ENCODE peak calls at places on chromosomes 16 and 17, in six cellular contexts. Z, G, I, X, F and Q are unnamed samples.

GRCh38 chr17:40443196-40443987 is at the start of gene IGFBP4:
- DNase-seq in Z (peak), G (peak), I (no peak), X (peak), F (peak), Q (peak)

GRCh38 chr17:4074831-4075495 is 67.9 kb downstream of the ZZEF1 start:
- DNase-seq in Z (peak), G (peak), I (peak), X (peak), F (peak), Q (peak)

GRCh38 chr17:43020789-43021738 is 1.1 kb downstream of the VAT1 start:
- DNase-seq in Z (peak), G (peak), I (no peak), X (peak), F (no peak), Q (peak)

GRCh38 chr16:81556715-81557284 is 112.2 kb downstream of the CMIP start:
- DNase-seq in Z (no peak), G (no peak), I (no peak), X (no peak), F (no peak), Q (no peak)

GRCh38 chr16:22198547-22199293 is 7.4 kb upstream of the EEF2K start:
- DNase-seq in Z (no peak), G (no peak), I (no peak), X (peak), F (peak), Q (no peak)

GRCh38 chr16:11615756-11616447 is 29.2 kb upstream of the LITAF start:
- DNase-seq in Z (no peak), G (no peak), I (no peak), X (no peak), F (no peak), Q (peak)

GRCh38 chr16:80408014-80408413 is 132.8 kb upstream of the DYNLRB2 start:
- DNase-seq in Z (no peak), G (no peak), I (no peak), X (no peak), F (no peak), Q (no peak)

GRCh38 chr17:245020-245419 is 63.6 kb upstream of the DOC2B start:
- DNase-seq in Z (no peak), G (no peak), I (no peak), X (no peak), F (no peak), Q (no peak)

GRCh38 chr17:74471341-74471740 is 4.9 kb downstream of the CD300A start:
- DNase-seq in Z (no peak), G (no peak), I (no peak), X (no peak), F (no peak), Q (no peak)

GRCh38 chr16:87486282-87486681 is 6.5 kb downstream of the ZCCHC14 start:
- DNase-seq in Z (no peak), G (no peak), I (no peak), X (no peak), F (no peak), Q (no peak)

GRCh38 chr16:87490091-87490798 is 2.6 kb downstream of the ZCCHC14 start:
- DNase-seq in Z (peak), G (no peak), I (no peak), X (no peak), F (no peak), Q (no peak)

GRCh38 chr16:87489434-87490045 is 3.3 kb downstream of the ZCCHC14 start:
- DNase-seq in Z (no peak), G (no peak), I (no peak), X (no peak), F (no peak), Q (no peak)

GRCh38 chr16:87484487-87485331 is 8.1 kb downstream of the ZCCHC14 start:
- DNase-seq in Z (no peak), G (no peak), I (no peak), X (no peak), F (no peak), Q (no peak)

DNA sequence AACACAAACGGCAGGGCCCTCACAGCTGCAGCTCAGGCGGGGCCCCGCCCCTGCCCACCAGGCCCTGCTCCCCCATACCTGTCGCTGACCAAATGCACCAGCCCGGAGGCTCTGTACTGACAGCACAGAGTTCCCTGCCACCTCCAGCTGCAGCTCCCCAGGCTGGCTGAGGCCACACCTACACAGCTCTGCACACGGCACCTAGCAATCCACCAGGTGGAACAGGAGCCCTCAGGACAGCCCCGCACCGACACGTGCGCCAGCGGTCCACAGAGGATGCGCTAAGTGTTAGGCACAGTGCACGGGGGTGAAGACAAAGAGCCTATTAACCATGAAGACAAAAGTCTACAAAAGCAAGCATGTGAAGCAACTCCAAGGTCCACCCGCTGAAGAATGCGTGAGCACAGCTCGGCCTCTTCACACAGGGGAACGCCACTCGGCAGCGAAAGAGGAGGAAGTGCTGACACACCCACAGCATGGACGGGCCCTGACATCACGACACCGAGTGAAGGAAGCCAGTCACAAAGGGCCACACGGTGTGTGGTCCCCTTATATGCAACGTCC is 5.4 kb downstream of the ZCCHC14 start:
- DNase-seq in Z (peak), G (peak), I (peak), X (no peak), F (no peak), Q (no peak)
- H3K27ac ChIP-seq in Z (no peak), G (peak), I (peak), X (no peak), F (no peak), Q (no peak)

GRCh38 chr17:55265434-55266021 is 768 bp downstream of the HLF start:
- DNase-seq in Z (peak), G (no peak), I (no peak), X (no peak), F (no peak), Q (no peak)
- H3K4me2 ChIP-seq in Z (peak), G (peak), I (peak), X (peak), F (peak), Q (peak)

GRCh38 chr17:28315846-28316705 is 2.9 kb upstream of the TMEM97 start:
- DNase-seq in Z (no peak), G (no peak), I (no peak), X (no peak), F (no peak), Q (no peak)

GRCh38 chr17:28317099-28317964 is 1.7 kb upstream of the TMEM97 start:
- DNase-seq in Z (no peak), G (no peak), I (no peak), X (no peak), F (no peak), Q (no peak)

GRCh38 chr17:28320215-28321061 is 1.4 kb downstream of the TMEM97 start:
- DNase-seq in Z (no peak), G (no peak), I (no peak), X (no peak), F (no peak), Q (no peak)

GRCh38 chr17:28318759-28319660 is at the start of gene TMEM97:
- DNase-seq in Z (peak), G (peak), I (peak), X (peak), F (peak), Q (peak)

DNA sequence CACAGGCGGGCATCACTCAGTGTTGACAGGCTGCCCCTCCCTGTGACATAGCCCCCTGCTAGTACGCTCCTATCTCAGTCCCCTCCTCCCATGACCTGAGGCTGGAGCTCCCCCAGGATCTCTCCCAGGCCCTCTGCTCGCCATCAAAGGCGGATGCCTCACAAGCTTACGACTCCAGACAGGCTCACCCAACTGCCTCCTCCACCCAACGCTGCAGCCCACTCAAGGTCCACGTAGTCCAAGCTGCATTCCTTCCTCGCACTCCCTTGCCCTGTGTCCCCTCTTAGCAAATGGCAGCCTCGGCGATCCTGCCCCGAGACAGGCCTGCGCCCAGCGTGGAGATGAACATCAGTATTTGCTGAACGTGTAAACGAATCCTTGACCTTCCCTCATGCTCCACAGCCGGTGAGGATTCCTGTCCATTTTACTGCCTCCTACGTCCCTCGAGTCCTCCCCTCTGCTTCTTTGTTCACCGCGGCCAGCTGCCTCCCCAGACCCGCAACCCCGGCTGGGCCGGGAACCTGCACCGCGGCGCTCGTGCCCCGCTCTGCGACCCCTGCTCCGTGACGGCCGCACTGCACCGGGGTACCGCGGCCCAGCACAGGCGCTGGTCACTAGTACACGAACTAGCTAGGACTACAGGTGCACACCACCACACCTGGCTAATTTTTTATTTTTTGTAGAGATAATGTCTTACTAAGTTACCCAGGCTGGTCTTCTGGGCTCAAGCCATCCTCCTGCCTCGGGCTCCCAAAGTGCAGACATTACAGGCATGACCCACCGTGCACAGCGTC is 838 bp upstream of the TMEM97 start:
- DNase-seq in Z (peak), G (no peak), I (no peak), X (no peak), F (no peak), Q (no peak)
- H3K27ac ChIP-seq in Z (peak), G (peak), I (peak), X (peak), F (no peak), Q (no peak)

DNA sequence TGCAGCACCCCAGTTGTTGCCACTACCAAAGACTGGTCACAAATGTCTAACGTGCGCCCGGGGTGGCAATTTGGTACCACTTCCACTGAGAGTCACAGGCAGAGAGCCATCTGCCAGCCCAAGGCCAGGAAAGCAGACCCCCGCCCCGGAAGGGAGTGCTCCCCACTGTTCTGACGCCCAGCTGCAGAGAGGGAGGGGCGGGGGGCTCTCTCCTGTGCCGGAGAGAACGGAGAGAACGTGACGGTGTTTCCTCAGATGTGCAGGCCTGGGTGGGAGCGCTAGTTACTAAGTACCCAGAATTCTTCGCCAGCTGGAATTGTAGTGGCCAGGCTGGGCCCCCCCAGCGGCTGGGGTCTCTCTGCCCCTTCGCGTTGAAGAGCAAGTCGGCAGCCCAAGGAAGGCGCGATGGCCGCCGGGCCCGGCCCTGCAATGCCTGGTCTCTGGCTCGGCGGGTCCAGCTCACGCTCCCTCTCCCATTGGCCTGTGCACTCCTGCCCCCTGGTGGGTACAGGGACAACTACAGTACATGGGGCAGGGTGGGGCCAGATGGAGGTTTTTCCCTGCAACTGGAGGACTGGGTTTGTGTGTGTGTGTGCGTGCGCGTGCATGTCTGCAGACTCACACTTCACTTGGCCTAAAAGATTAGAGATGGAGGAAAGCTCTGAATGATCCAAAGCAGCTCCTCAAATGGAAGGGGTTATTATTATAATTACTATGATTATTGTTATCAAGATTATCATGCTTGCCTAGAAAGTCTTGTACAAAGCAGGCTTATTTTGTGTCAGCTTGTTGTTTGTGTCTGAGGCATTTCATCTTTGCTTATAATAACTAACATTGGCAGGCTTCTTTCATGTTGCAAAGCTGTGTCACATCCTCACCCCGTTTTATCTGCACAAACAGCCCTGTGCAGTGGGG is 107.1 kb downstream of the AMFR start:
- DNase-seq in Z (peak), G (peak), I (peak), X (peak), F (peak), Q (peak)
- H3K4me2 ChIP-seq in Z (peak), G (peak), I (peak), X (peak), F (peak), Q (peak)

DNA sequence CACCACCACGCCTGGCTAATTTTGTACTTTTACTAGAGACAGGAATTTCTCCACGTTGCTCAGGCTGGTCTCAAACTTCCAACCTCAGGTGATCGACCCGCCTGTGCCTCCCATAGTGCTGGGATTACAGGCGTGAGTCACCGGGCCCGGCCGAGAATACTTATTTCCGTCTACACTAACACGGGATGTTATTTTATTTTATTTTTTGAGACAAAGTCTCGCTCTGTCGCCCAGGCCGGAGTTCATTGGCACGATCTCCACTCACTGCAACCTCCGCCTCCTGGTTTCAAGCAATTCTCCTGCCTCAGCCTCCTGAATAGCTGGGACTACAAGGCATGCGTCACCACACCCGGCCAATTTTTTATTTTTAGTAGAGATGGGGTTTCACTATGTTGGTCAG is 9.5 kb upstream of the PDXDC1 start:
- DNase-seq in Z (no peak), G (no peak), I (no peak), X (no peak), F (no peak), Q (no peak)
- H3K27ac ChIP-seq in Z (no peak), G (no peak), I (no peak), X (no peak), F (no peak), Q (no peak)

GRCh38 chr17:79917902-79918484 is 78.8 kb upstream of the CBX4 start:
- DNase-seq in Z (no peak), G (no peak), I (no peak), X (no peak), F (no peak), Q (no peak)
- H3K4me2 ChIP-seq in Z (no peak), G (no peak), I (no peak), X (peak), F (no peak), Q (no peak)

DNA sequence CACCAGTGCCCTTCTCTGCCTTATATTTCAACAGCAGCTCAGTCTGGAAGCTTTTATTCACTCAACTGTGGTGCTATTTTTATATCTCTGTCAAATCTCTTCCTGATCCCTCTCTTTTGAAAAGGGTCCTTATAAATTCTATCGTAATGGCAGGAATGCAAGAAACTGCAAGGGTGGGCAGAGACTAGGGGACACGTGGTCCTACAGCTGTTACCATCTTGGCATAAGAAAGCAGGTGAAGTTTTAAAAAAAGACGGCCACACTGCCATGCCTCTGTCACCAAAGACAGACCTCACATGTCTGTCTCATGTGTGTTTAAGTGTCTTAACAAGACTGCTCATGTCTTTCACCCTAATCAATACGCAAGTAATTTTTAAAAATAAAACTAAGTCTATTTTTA is 368.4 kb upstream of the CDH11 start:
- DNase-seq in Z (no peak), G (no peak), I (no peak), X (no peak), F (no peak), Q (no peak)
- H3K27ac ChIP-seq in Z (no peak), G (no peak), I (no peak), X (no peak), F (no peak), Q (no peak)

GRCh38 chr17:63435681-63436522 is 10.2 kb downstream of the CYB561 start:
- DNase-seq in Z (no peak), G (no peak), I (no peak), X (no peak), F (no peak), Q (no peak)

GRCh38 chr17:63434951-63435571 is 11.0 kb downstream of the CYB561 start:
- DNase-seq in Z (no peak), G (peak), I (no peak), X (peak), F (no peak), Q (peak)

GRCh38 chr17:63431939-63432804 is 13.9 kb downstream of the CYB561 start:
- DNase-seq in Z (no peak), G (no peak), I (no peak), X (peak), F (no peak), Q (peak)

GRCh38 chr17:63431618-63431938 is 14.5 kb downstream of the CYB561 start:
- DNase-seq in Z (no peak), G (no peak), I (no peak), X (no peak), F (no peak), Q (no peak)

GRCh38 chr17:63433746-63434591 is 12.1 kb downstream of the CYB561 start:
- DNase-seq in Z (no peak), G (peak), I (no peak), X (peak), F (no peak), Q (peak)
- H3K4me2 ChIP-seq in Z (no peak), G (no peak), I (no peak), X (peak), F (no peak), Q (peak)

DNA sequence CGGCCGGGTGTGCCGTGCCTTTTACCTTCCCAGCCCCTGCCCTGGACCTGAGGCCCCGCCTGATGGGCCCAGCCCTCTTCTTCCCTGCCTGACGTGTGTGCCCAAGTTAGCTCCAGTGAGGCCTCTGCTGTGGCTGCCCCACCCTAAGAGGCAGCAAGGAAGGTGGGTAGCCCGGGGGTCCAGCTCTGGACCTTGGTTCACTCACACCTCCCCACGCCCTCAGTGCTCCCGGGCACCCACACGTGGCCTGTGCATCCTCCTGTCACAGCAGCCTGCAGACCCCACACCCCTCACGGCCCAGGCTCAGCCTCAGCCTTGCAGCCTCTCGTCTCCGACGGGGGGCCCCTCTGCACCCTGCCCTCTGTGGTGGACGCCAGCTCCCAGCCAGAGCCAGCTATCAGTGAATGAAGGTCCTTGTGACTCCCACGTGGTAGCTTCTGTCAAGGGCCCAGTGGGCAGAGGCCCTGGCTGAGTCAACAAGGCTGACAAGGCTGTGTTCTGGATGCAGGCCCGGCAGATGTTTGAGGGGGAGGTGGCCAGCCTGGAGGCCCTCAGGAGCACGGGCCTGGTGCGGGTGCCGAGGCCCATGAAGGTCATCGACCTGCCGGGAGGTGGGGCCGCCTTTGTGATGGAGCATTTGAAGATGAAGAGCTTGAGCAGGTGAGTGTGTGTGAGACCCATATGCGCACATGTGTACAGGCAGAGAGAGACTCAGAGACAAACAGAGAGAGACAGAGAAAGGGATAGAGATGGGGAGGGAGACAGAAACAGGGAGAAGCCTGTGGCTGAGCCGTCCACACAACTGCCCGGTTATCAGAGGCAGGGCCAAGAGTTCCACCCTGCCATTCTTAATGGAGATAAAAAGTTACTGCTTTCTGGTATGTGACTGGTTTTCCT is 2.8 kb downstream of the FN3K start:
- DNase-seq in Z (no peak), G (no peak), I (no peak), X (no peak), F (no peak), Q (no peak)
- H3K27ac ChIP-seq in Z (no peak), G (no peak), I (no peak), X (no peak), F (no peak), Q (no peak)

DNA sequence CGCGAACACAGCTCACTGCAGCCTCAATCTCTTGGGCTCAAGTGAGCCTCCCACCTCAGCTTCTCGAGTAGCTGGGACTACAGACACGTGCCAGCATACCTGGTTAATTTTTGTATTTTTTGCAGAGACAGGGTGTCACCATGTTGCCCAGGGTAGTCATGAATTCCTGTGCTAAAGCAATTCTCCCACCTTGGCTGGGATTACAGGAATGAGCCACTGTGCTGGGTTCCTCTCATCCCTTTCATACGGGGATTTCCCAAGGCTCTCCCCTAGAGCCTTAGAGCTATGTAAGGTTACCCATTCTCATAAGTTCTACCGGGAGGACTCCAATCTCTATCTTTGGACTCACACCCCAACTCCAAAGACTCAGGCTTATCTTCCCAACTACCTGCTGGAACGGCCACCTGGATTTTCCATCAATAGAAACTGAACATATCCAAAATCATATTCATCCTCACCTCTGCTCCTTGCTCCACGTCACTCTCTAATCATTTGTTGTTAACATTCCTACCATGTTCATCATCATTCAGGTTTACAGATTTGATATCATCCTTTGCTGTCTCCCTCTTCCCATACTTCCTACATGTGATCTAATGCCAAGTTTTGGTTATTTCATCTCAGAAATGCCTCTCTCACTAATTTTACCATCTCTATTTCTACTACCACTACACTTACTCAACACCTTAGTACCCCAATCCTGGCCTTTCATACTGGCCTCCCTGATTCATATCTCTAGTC is 92.5 kb downstream of the NCOR1 start:
- DNase-seq in Z (no peak), G (peak), I (peak), X (no peak), F (no peak), Q (no peak)
- H3K4me2 ChIP-seq in Z (no peak), G (peak), I (peak), X (no peak), F (no peak), Q (no peak)